ENCODE peak calls at places on chromosomes 7 and 10, in four cellular contexts. C, K, E and V are unnamed samples.

GRCh38 chr7:110922906-110923305 is 168.0 kb upstream of the LRRN3 start:
- DNase-seq in C (no peak), E (no peak), K (peak; percentile 86), V (no peak)

GRCh38 chr10:64102264-64102633 is 581.0 kb downstream of the REEP3 start:
- DNase-seq in C (no peak), K (no peak), E (no peak), V (no peak)

GRCh38 chr7:55157347-55158105 is 138.7 kb downstream of the EGFR start:
- DNase-seq in E (no peak), C (no peak), K (no peak), V (no peak)

GRCh38 chr10:71697938-71698709 is 21.5 kb downstream of the C10orf105 start:
- DNase-seq in C (peak; percentile 32), K (no peak), E (no peak), V (no peak)

GRCh38 chr7:2241580-2242540 is at the start of the genes MRM2 and NUDT1:
- DNase-seq in K (peak; percentile 52), C (peak; percentile 74), E (peak; percentile 74), V (peak; percentile 85)

GRCh38 chr7:11570205-11570604 is 261.8 kb downstream of the THSD7A start:
- DNase-seq in E (no peak), K (no peak), C (no peak), V (no peak)

GRCh38 chr7:79736418-79736817 is 283.0 kb upstream of the MAGI2 start:
- DNase-seq in K (no peak), C (no peak), E (no peak), V (no peak)

GRCh38 chr7:44881066-44881600 is 4.2 kb downstream of the PURB start:
- DNase-seq in E (no peak), K (no peak), C (no peak), V (no peak)

GRCh38 chr7:33674804-33675411 is 230.4 kb upstream of the BMPER start:
- DNase-seq in C (no peak), E (no peak), K (no peak), V (no peak)

GRCh38 chr10:96856317-96856716 is 24.2 kb downstream of the LCOR start:
- DNase-seq in E (no peak), K (no peak), C (no peak), V (no peak)

GRCh38 chr7:130906575-130906974 is 172.6 kb upstream of the KLF14 start:
- DNase-seq in C (no peak), K (no peak), E (no peak), V (no peak)

GRCh38 chr7:130368347-130368746 is 11.9 kb upstream of the CPA1 start:
- DNase-seq in E (no peak), C (no peak), K (no peak), V (no peak)

GRCh38 chr7:26608402-26608801 is 256.0 kb downstream of the SKAP2 start:
- DNase-seq in E (no peak), K (no peak), C (no peak), V (no peak)

GRCh38 chr10:72557362-72557761 is 68.5 kb downstream of the MICU1 start:
- DNase-seq in K (peak; percentile 78), E (no peak), C (no peak), V (no peak)

GRCh38 chr10:124013916-124014315 is 79.5 kb downstream of the CHST15 start:
- DNase-seq in K (no peak), C (no peak), E (no peak), V (no peak)

GRCh38 chr7:129037585-129037984 is 17.3 kb downstream of the TNPO3 start:
- DNase-seq in C (no peak), E (no peak), K (no peak), V (no peak)